ENCODE peak calls at places on chromosomes 5 and 9, in seven cellular contexts. D, Z, Q, C, H, M and N are unnamed samples.

GRCh38 chr5:123099514-123100151 is 10.6 kb downstream of the PRDM6 start:
- DNase-seq in C (peak), D (no peak), Q (no peak), M (no peak), Z (peak), H (no peak), N (no peak)

GRCh38 chr5:165525268-165525667 is 2019.8 kb downstream of the MAT2B start:
- DNase-seq in D (peak), Q (peak), H (no peak), Z (no peak), M (peak), C (no peak), N (no peak)

GRCh38 chr9:16368425-16369087 is 501.9 kb downstream of the BNC2 start:
- DNase-seq in H (no peak), Z (peak), Q (peak), C (no peak), D (peak), M (no peak), N (no peak)

GRCh38 chr5:73945505-73945904 is 319.5 kb downstream of the ARHGEF28 start:
- DNase-seq in Q (no peak), D (no peak), C (peak), M (no peak), H (no peak), Z (peak), N (no peak)

GRCh38 chr9:130866474-130866965 is 30.1 kb downstream of the QRFP start:
- DNase-seq in H (peak), Q (peak), C (peak), Z (peak), M (peak), D (peak), N (no peak)

GRCh38 chr5:19258686-19259085 is 729.3 kb downstream of the CDH18 start:
- DNase-seq in D (peak), Z (no peak), H (no peak), M (no peak), Q (no peak), C (no peak), N (no peak)

GRCh38 chr9:102225806-102226441 is 487.5 kb upstream of the GRIN3A start:
- DNase-seq in Z (no peak), D (no peak), M (no peak), Q (no peak), H (no peak), C (no peak), N (no peak)

GRCh38 chr9:72113081-72113480 is 36.2 kb upstream of the GDA start:
- DNase-seq in M (no peak), C (no peak), D (no peak), H (no peak), Z (no peak), Q (no peak), N (no peak)

GRCh38 chr9:87063246-87063645 is 115.9 kb upstream of the GAS1 start:
- DNase-seq in C (no peak), Q (no peak), D (peak), Z (no peak), H (no peak), M (peak), N (no peak)

GRCh38 chr5:151037561-151038291 is 17.3 kb downstream of the GPX3 start:
- DNase-seq in Z (no peak), D (peak), H (peak), Q (no peak), C (no peak), M (peak), N (no peak)

GRCh38 chr5:120252839-120253238 is 211.3 kb upstream of the PRR16 start:
- DNase-seq in M (peak), Z (no peak), D (peak), C (no peak), Q (no peak), H (no peak), N (no peak)

GRCh38 chr5:38546691-38547146 is 9.7 kb downstream of the LIFR start:
- DNase-seq in M (no peak), C (no peak), H (no peak), Q (no peak), D (no peak), Z (no peak), N (no peak)

GRCh38 chr9:534886-535285 is 306.6 kb upstream of the DMRT1 start:
- DNase-seq in Q (no peak), M (peak), H (peak), Z (no peak), D (no peak), C (peak), N (no peak)

GRCh38 chr9:5453673-5454072 is 3.3 kb downstream of the CD274 start:
- DNase-seq in D (no peak), Q (no peak), H (no peak), M (peak), Z (no peak), C (no peak), N (no peak)

GRCh38 chr5:65791721-65792698 is 70.0 kb downstream of the NLN start:
- DNase-seq in M (no peak), D (peak), Q (no peak), Z (no peak), C (no peak), H (no peak), N (no peak)

GRCh38 chr5:141485305-141486055 is 650 bp downstream of the PCDHGC4 start:
- DNase-seq in Q (no peak), D (no peak), Z (no peak), M (no peak), C (no peak), H (no peak), N (peak)

GRCh38 chr9:125755340-125755739 is 8.2 kb downstream of the PBX3 start:
- DNase-seq in M (no peak), C (no peak), Q (no peak), H (no peak), Z (no peak), D (no peak), N (no peak)

GRCh38 chr5:88452820-88453219 is 184.2 kb upstream of the TMEM161B start:
- DNase-seq in Z (no peak), H (no peak), D (peak), C (no peak), Q (no peak), M (no peak), N (no peak)

GRCh38 chr5:58127486-58128220 is 332.2 kb downstream of the PLK2 start:
- DNase-seq in Q (no peak), M (no peak), Z (peak), D (no peak), H (no peak), C (peak), N (no peak)

GRCh38 chr9:16964228-16964627 is 93.8 kb upstream of the BNC2 start:
- DNase-seq in Q (peak), C (no peak), D (peak), H (no peak), Z (no peak), M (peak), N (no peak)

GRCh38 chr5:10387690-10388089 is 34.2 kb downstream of the MARCHF6 start:
- DNase-seq in M (peak), Z (no peak), Q (no peak), C (no peak), D (peak), H (no peak), N (no peak)

GRCh38 chr9:116476935-116477381 is 210.1 kb upstream of the TRIM32 start:
- DNase-seq in M (peak), D (no peak), Z (no peak), H (peak), Q (no peak), C (peak), N (no peak)

GRCh38 chr5:178287791-178288105 is 55.1 kb upstream of the PHYKPL start:
- DNase-seq in H (no peak), M (peak), C (no peak), Z (no peak), D (no peak), Q (no peak), N (no peak)

GRCh38 chr5:81805086-81805485 is 54.2 kb upstream of the SSBP2 start:
- DNase-seq in Z (no peak), C (no peak), H (no peak), M (no peak), Q (no peak), D (no peak), N (no peak)

GRCh38 chr9:34374905-34375552 is 1.7 kb downstream of the MYORG start:
- DNase-seq in Z (peak), H (no peak), D (no peak), Q (no peak), C (peak), M (no peak), N (no peak)

GRCh38 chr9:16132513-16132912 is 579.7 kb downstream of the CCDC171 start:
- DNase-seq in Z (no peak), Q (no peak), C (no peak), D (peak), M (peak), H (no peak), N (no peak)

GRCh38 chr9:104682642-104683041 is 11.7 kb upstream of the OR13D1 start:
- DNase-seq in Q (peak), M (peak), D (peak), H (no peak), Z (peak), C (no peak), N (no peak)

GRCh38 chr5:78896128-78896527 is 89.0 kb downstream of the ARSB start:
- DNase-seq in Z (no peak), Q (peak), M (peak), H (no peak), C (no peak), D (peak), N (no peak)

GRCh38 chr5:174549254-174549653 is 175.1 kb upstream of the MSX2 start:
- DNase-seq in Q (no peak), C (no peak), D (no peak), M (peak), H (no peak), Z (no peak), N (no peak)

GRCh38 chr9:80492221-80492620 is 920.5 kb downstream of the TLE4 start:
- DNase-seq in C (peak), M (no peak), D (peak), H (no peak), Z (no peak), Q (no peak), N (no peak)

GRCh38 chr5:125776656-125777055 is 646.6 kb upstream of the GRAMD2B start:
- DNase-seq in M (no peak), Q (no peak), C (no peak), D (no peak), H (no peak), Z (no peak), N (no peak)

GRCh38 chr5:115639377-115639776 is 13.5 kb upstream of the TMED7 start:
- DNase-seq in Z (no peak), Q (no peak), M (no peak), D (no peak), C (no peak), H (no peak), N (no peak)

GRCh38 chr5:166624573-166624972 is 1666.9 kb upstream of the WWC1 start:
- DNase-seq in H (no peak), Z (no peak), D (peak), Q (no peak), C (no peak), M (peak), N (no peak)

GRCh38 chr5:140117523-140117922 is 3.6 kb downstream of the PURA start:
- DNase-seq in D (no peak), Z (no peak), C (no peak), M (no peak), H (no peak), Q (no peak), N (no peak)

GRCh38 chr9:98428452-98428851 is 173.0 kb upstream of the TBC1D2 start:
- DNase-seq in H (no peak), M (no peak), Z (no peak), C (no peak), Q (no peak), D (no peak), N (no peak)

GRCh38 chr5:74442466-74442865 is 198.1 kb downstream of the ENC1 start:
- DNase-seq in D (no peak), M (peak), C (no peak), H (no peak), Z (no peak), Q (no peak), N (no peak)

GRCh38 chr9:114083693-114084092 is 5.6 kb upstream of the AMBP start:
- DNase-seq in C (peak), D (no peak), H (peak), Z (no peak), Q (no peak), M (no peak), N (no peak)

GRCh38 chr9:116087751-116088194 is 65.8 kb upstream of the PAPPA start:
- DNase-seq in D (peak), M (peak), H (no peak), Z (peak), Q (no peak), C (no peak), N (no peak)

GRCh38 chr5:157387683-157388093 is 72.3 kb upstream of the NIPAL4 start:
- DNase-seq in M (peak), Q (peak), Z (peak), C (no peak), H (peak), D (peak), N (no peak)

GRCh38 chr5:140381351-140381750 is 20.3 kb upstream of the ANKHD1 start:
- DNase-seq in Z (no peak), C (no peak), H (no peak), D (no peak), M (no peak), Q (no peak), N (no peak)

GRCh38 chr9:107158321-107158720 is 124.8 kb upstream of the RAD23B start:
- DNase-seq in C (no peak), D (no peak), Q (no peak), Z (peak), H (no peak), M (peak), N (no peak)
- TF ChIP-seq CTCF in C (no peak), D (peak), Q (peak), Z (peak), H (no peak), M (peak), N (peak)

GRCh38 chr5:104843822-104844221 is 1281.2 kb upstream of the NUDT12 start:
- DNase-seq in H (no peak), C (no peak), Q (no peak), D (no peak), M (no peak), Z (no peak), N (no peak)
- TF ChIP-seq CTCF in H (no peak), C (no peak), Q (no peak), D (no peak), M (no peak), Z (no peak), N (no peak)

DNA sequence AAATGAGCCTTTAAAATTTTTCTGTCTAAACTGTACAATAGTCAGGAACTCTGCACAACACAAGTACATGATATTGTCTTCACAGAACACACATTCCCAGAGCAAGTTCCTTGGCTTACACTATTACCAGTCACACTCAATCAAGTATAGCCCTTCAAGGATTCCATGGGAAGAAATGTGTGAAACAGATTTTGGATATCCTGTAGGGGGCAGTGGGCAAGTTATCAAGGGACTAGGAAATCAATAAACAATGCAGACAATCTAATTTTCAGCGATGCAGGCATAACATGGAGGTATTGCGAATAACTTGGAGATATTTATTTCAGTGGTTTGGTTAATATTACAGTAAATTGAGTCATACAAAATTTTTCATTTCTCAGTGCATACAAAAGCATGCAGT is 1171.5 kb upstream of the NUDT12 start:
- DNase-seq in C (no peak), Z (no peak), M (no peak), D (no peak), H (no peak), Q (no peak), N (no peak)
- TF ChIP-seq CTCF in C (no peak), Z (no peak), M (no peak), D (no peak), H (no peak), Q (no peak), N (no peak)

GRCh38 chr9:82504620-82505019 is 516.0 kb downstream of the SPATA31D1 start:
- DNase-seq in C (no peak), D (no peak), H (no peak), M (no peak), Q (no peak), Z (no peak), N (no peak)
- TF ChIP-seq CTCF in C (no peak), D (no peak), H (no peak), M (no peak), Q (peak), Z (no peak), N (no peak)